ENCODE peak calls at places on chromosomes 12 and 14, in seven cellular contexts. L is NCI-H2081; J is activated effector memory CD4-positive, alpha-beta T cell treated with Interleukin-2 at 50 U/mL for 16 hours; U is NCI-H69; C is GM23338; K is dorsolateral prefrontal cortex; V is neural crest cell. Y is an unnamed sample.

GRCh38 chr14:77622562-77622961 is 6.1 kb upstream of the SPTLC2 start:
- DNase-seq in L (no peak), K (no peak), J (no peak), C (no peak), U (no peak), V (no peak), Y (peak)

GRCh38 chr14:30869525-30870150 is 4.7 kb upstream of the COCH start:
- DNase-seq in U (peak), C (no peak), L (no peak), K (no peak), J (no peak), V (no peak), Y (no peak)

GRCh38 chr12:118746960-118747359 is 234.4 kb upstream of the SRRM4 start:
- DNase-seq in J (no peak), K (no peak), C (no peak), L (no peak), V (no peak), U (no peak), Y (no peak)

GRCh38 chr12:27319848-27320247 is 12.8 kb upstream of the BMAL2 start:
- DNase-seq in U (no peak), C (no peak), V (no peak), L (no peak), J (no peak), K (no peak), Y (no peak)

GRCh38 chr14:58749066-58749669 is 111.4 kb downstream of the DACT1 start:
- DNase-seq in C (no peak), U (peak), L (no peak), V (no peak), K (no peak), J (no peak), Y (peak)

GRCh38 chr12:117072736-117073475 is 26.3 kb downstream of the TESC start:
- DNase-seq in C (no peak), L (no peak), K (no peak), J (no peak), V (no peak), U (no peak), Y (no peak)

GRCh38 chr14:50937325-50937724 is 7.0 kb downstream of the PYGL start:
- DNase-seq in V (no peak), U (no peak), C (no peak), J (no peak), K (no peak), L (no peak), Y (no peak)

GRCh38 chr12:6954754-6955461 is 3.8 kb downstream of the PTPN6 start:
- DNase-seq in C (no peak), K (no peak), J (no peak), L (no peak), V (no peak), U (no peak), Y (no peak)

GRCh38 chr14:41641690-41642089 is 35.0 kb downstream of the LRFN5 start:
- DNase-seq in C (no peak), K (no peak), J (no peak), U (no peak), V (no peak), L (no peak), Y (no peak)

GRCh38 chr14:59087711-59088110 is 100.8 kb upstream of the DAAM1 start:
- DNase-seq in J (no peak), K (no peak), L (no peak), V (no peak), U (no peak), C (no peak), Y (no peak)

GRCh38 chr12:117367006-117367638 is 5.7 kb upstream of the NOS1 start:
- DNase-seq in C (peak), V (peak), K (peak), L (peak), J (no peak), U (peak), Y (peak)

GRCh38 chr12:97602315-97602714 is 139.7 kb downstream of the RMST start:
- DNase-seq in K (no peak), L (no peak), V (no peak), J (no peak), U (no peak), C (no peak), Y (no peak)

GRCh38 chr12:109604902-109605536 is 31.4 kb downstream of the MVK start:
- DNase-seq in J (no peak), K (no peak), V (no peak), L (peak), C (no peak), U (peak), Y (no peak)

GRCh38 chr12:123363743-123364531 is 710 bp downstream of the SBNO1 start:
- DNase-seq in K (peak), U (peak), V (peak), J (peak), L (peak), C (peak), Y (peak)

GRCh38 chr14:104512771-104513640 is 66.6 kb upstream of the C14orf180 start:
- DNase-seq in J (no peak), V (no peak), L (no peak), U (no peak), K (peak), C (peak), Y (no peak)

GRCh38 chr12:13371797-13372196 is 175.3 kb downstream of the EMP1 start:
- DNase-seq in K (no peak), V (no peak), J (no peak), C (no peak), U (no peak), L (no peak), Y (no peak)

GRCh38 chr12:120321382-120322202 is 6.0 kb downstream of the PLA2G1B start:
- DNase-seq in K (no peak), J (no peak), U (peak), L (no peak), C (no peak), V (no peak), Y (peak)

GRCh38 chr12:110983811-110984210 is 63.4 kb upstream of the MYL2 start:
- DNase-seq in K (no peak), V (no peak), C (no peak), U (peak), J (no peak), L (no peak), Y (no peak)

GRCh38 chr14:38198425-38198824 is 9.3 kb upstream of the SSTR1 start:
- DNase-seq in C (peak), V (no peak), U (no peak), K (no peak), L (no peak), J (no peak), Y (no peak)

GRCh38 chr14:50615566-50615965 is 52.5 kb downstream of the SAV1 start:
- DNase-seq in V (no peak), U (no peak), K (no peak), L (no peak), C (no peak), J (no peak), Y (no peak)

GRCh38 chr14:77314539-77314938 is 6.1 kb downstream of the POMT2 start:
- DNase-seq in J (no peak), K (no peak), C (no peak), V (no peak), U (peak), L (peak), Y (no peak)

GRCh38 chr12:41967668-41968649 is 176.7 kb downstream of the GXYLT1 start:
- DNase-seq in J (no peak), U (peak), L (peak), K (no peak), C (peak), V (peak), Y (peak)

GRCh38 chr14:46344327-46344937 is 307.1 kb downstream of the RPL10L start:
- DNase-seq in L (peak), U (peak), V (peak), C (peak), J (no peak), K (no peak), Y (peak)

GRCh38 chr14:23114669-23115491 is 4.2 kb downstream of the CEBPE start:
- DNase-seq in L (no peak), K (no peak), V (no peak), C (no peak), J (no peak), U (peak), Y (peak)

GRCh38 chr14:54147285-54147684 is 190.7 kb upstream of the BMP4 start:
- DNase-seq in U (peak), V (no peak), J (no peak), C (no peak), K (no peak), L (no peak), Y (no peak)

GRCh38 chr12:11795910-11796459 is 146.5 kb downstream of the ETV6 start:
- DNase-seq in V (no peak), J (no peak), C (peak), L (peak), U (no peak), K (no peak), Y (peak)

GRCh38 chr14:36516719-36517241 is 3.3 kb downstream of the NKX2-1 start:
- DNase-seq in J (no peak), U (no peak), V (no peak), K (no peak), L (no peak), C (no peak), Y (no peak)